ENCODE peak calls at places on chromosomes 4 and X, in ten cellular contexts. G, V, R, B, Y, J, X, Q, N and Z are unnamed samples.

GRCh38 chrX:11352296-11352741 is 59.1 kb downstream of the AMELX start:
- DNase-seq in G (no peak), V (no peak), R (no peak), B (no peak), Y (no peak), J (no peak), X (no peak), Q (no peak), N (no peak), Z (no peak)

GRCh38 chrX:4622768-4623167 is 909.3 kb upstream of the PRKX start:
- DNase-seq in G (no peak), V (no peak), R (no peak), B (no peak), Y (no peak), J (no peak), X (no peak), Q (no peak), N (no peak), Z (no peak)

GRCh38 chr4:115154826-115155225 is 41.4 kb upstream of the NDST4 start:
- DNase-seq in G (no peak), V (no peak), R (no peak), B (no peak), Y (no peak), J (no peak), X (no peak), Q (peak), N (no peak), Z (no peak)

GRCh38 chr4:149823770-149824221 is 8.2 kb upstream of the IQCM start:
- DNase-seq in G (no peak), V (peak), R (no peak), B (no peak), Y (no peak), J (peak), X (no peak), Q (peak), N (no peak), Z (no peak)

GRCh38 chrX:68725966-68726365 is 78.5 kb downstream of the STARD8 start:
- DNase-seq in G (no peak), V (no peak), R (no peak), B (no peak), Y (no peak), J (no peak), X (no peak), Q (no peak), N (no peak), Z (no peak)

GRCh38 chr4:73383452-73383851 is 20.6 kb upstream of the ALB start:
- DNase-seq in G (no peak), V (no peak), R (no peak), B (no peak), Y (no peak), J (no peak), X (no peak), Q (no peak), N (no peak), Z (no peak)

GRCh38 chr4:147864591-147864990 is 132.7 kb downstream of the ARHGAP10 start:
- DNase-seq in G (no peak), V (no peak), R (no peak), B (no peak), Y (no peak), J (no peak), X (no peak), Q (no peak), N (no peak), Z (no peak)

GRCh38 chrX:40151211-40152172 is 53.7 kb upstream of the BCOR start:
- DNase-seq in G (no peak), V (no peak), R (no peak), B (peak), Y (peak), J (no peak), X (no peak), Q (no peak), N (no peak), Z (no peak)

GRCh38 chr4:1008840-1009646 is 2.4 kb upstream of the FGFRL1 start:
- DNase-seq in G (peak), V (no peak), R (peak), B (no peak), Y (peak), J (no peak), X (peak), Q (no peak), N (no peak), Z (no peak)

GRCh38 chr4:170278481-170278880 is 188.7 kb upstream of the AADAT start:
- DNase-seq in G (no peak), V (no peak), R (no peak), B (no peak), Y (no peak), J (no peak), X (no peak), Q (no peak), N (no peak), Z (no peak)

GRCh38 chr4:158769175-158769831 is 477 bp downstream of the FNIP2 start:
- DNase-seq in G (peak), V (no peak), R (peak), B (no peak), Y (peak), J (no peak), X (peak), Q (no peak), N (peak), Z (peak)